ENCODE peak calls at places on chromosomes 16 and 17, in four cellular contexts. One of them, this sample, is unnamed.

GRCh38 chr16:1061769-1062505 is 10.6 kb upstream of the SSTR5 start:
- DNase-seq in CD4-positive, alpha-beta T cell: no peak
- DNase-seq in heart left ventricle: no peak
- DNase-seq in CD8-positive, alpha-beta T cell: no peak
- DNase-seq in this sample: no peak

GRCh38 chr17:51850206-51850605 is 308.3 kb downstream of the CA10 start:
- DNase-seq in CD4-positive, alpha-beta T cell: no peak
- DNase-seq in heart left ventricle: no peak
- DNase-seq in CD8-positive, alpha-beta T cell: no peak
- DNase-seq in this sample: no peak

GRCh38 chr16:521381-522210 is 5.9 kb upstream of the CAPN15 start:
- DNase-seq in heart left ventricle: no peak
- DNase-seq in CD4-positive, alpha-beta T cell: no peak
- DNase-seq in CD8-positive, alpha-beta T cell: no peak
- DNase-seq in this sample: no peak

GRCh38 chr17:27415090-27415795 is 41.0 kb upstream of the KSR1 start:
- DNase-seq in CD8-positive, alpha-beta T cell: no peak
- DNase-seq in heart left ventricle: no peak
- DNase-seq in CD4-positive, alpha-beta T cell: no peak
- DNase-seq in this sample: no peak

GRCh38 chr16:64951681-64952080 is 170.2 kb downstream of the CDH11 start:
- DNase-seq in CD4-positive, alpha-beta T cell: no peak
- DNase-seq in heart left ventricle: no peak
- DNase-seq in CD8-positive, alpha-beta T cell: no peak
- DNase-seq in this sample: no peak

GRCh38 chr17:34979650-34980352 is 511 bp upstream of the LIG3 start:
- DNase-seq in CD4-positive, alpha-beta T cell: no peak
- DNase-seq in heart left ventricle: no peak
- DNase-seq in CD8-positive, alpha-beta T cell: no peak
- DNase-seq in this sample: no peak

GRCh38 chr17:64661981-64662773 is at the start of gene SMURF2:
- DNase-seq in heart left ventricle: peak; percentile 83
- DNase-seq in CD4-positive, alpha-beta T cell: peak; percentile 76
- DNase-seq in CD8-positive, alpha-beta T cell: peak; percentile 79
- DNase-seq in this sample: peak; percentile 98

GRCh38 chr17:27974045-27974436 is 68.4 kb upstream of the NLK start:
- DNase-seq in CD8-positive, alpha-beta T cell: no peak
- DNase-seq in heart left ventricle: no peak
- DNase-seq in CD4-positive, alpha-beta T cell: no peak
- DNase-seq in this sample: no peak

GRCh38 chr17:28379814-28380571 is 8.5 kb downstream of the SARM1 start:
- DNase-seq in heart left ventricle: no peak
- DNase-seq in CD8-positive, alpha-beta T cell: no peak
- DNase-seq in CD4-positive, alpha-beta T cell: no peak
- DNase-seq in this sample: no peak

GRCh38 chr17:42365136-42365535 is 23.1 kb downstream of the STAT3 start:
- DNase-seq in CD4-positive, alpha-beta T cell: no peak
- DNase-seq in CD8-positive, alpha-beta T cell: no peak
- DNase-seq in heart left ventricle: no peak
- DNase-seq in this sample: no peak

GRCh38 chr16:54568897-54569807 is 282.6 kb upstream of the IRX3 start:
- DNase-seq in CD4-positive, alpha-beta T cell: no peak
- DNase-seq in heart left ventricle: no peak
- DNase-seq in CD8-positive, alpha-beta T cell: no peak
- DNase-seq in this sample: no peak

GRCh38 chr16:57477531-57478202 is 8.6 kb downstream of the DOK4 start:
- DNase-seq in CD8-positive, alpha-beta T cell: no peak
- DNase-seq in heart left ventricle: no peak
- DNase-seq in CD4-positive, alpha-beta T cell: no peak
- DNase-seq in this sample: no peak

GRCh38 chr16:49552273-49552928 is 178.8 kb downstream of the C16orf78 start:
- DNase-seq in heart left ventricle: no peak
- DNase-seq in CD4-positive, alpha-beta T cell: no peak
- DNase-seq in CD8-positive, alpha-beta T cell: no peak
- DNase-seq in this sample: no peak

GRCh38 chr17:37648555-37648954 is 5.3 kb upstream of the DDX52 start:
- DNase-seq in heart left ventricle: no peak
- DNase-seq in CD4-positive, alpha-beta T cell: no peak
- DNase-seq in CD8-positive, alpha-beta T cell: no peak
- DNase-seq in this sample: no peak

GRCh38 chr16:15457390-15457789 is 23.0 kb downstream of the BMERB1 start:
- DNase-seq in CD8-positive, alpha-beta T cell: no peak
- DNase-seq in CD4-positive, alpha-beta T cell: no peak
- DNase-seq in heart left ventricle: no peak
- DNase-seq in this sample: no peak

GRCh38 chr16:68361485-68361884 is 50.7 kb downstream of the PRMT7 start:
- DNase-seq in CD4-positive, alpha-beta T cell: no peak
- DNase-seq in heart left ventricle: no peak
- DNase-seq in CD8-positive, alpha-beta T cell: no peak
- DNase-seq in this sample: no peak

GRCh38 chr17:36934759-36935630 is 2.3 kb upstream of the LHX1 start:
- DNase-seq in CD4-positive, alpha-beta T cell: no peak
- DNase-seq in heart left ventricle: no peak
- DNase-seq in CD8-positive, alpha-beta T cell: no peak
- DNase-seq in this sample: peak; percentile 51

GRCh38 chr17:40025991-40026815 is 11.0 kb downstream of the CSF3 start:
- DNase-seq in CD4-positive, alpha-beta T cell: peak; percentile 51
- DNase-seq in heart left ventricle: no peak
- DNase-seq in CD8-positive, alpha-beta T cell: peak; percentile 38
- DNase-seq in this sample: no peak

GRCh38 chr17:42895185-42895555 is 5.4 kb upstream of the G6PC1 start:
- DNase-seq in heart left ventricle: peak; percentile 67
- DNase-seq in CD4-positive, alpha-beta T cell: no peak
- DNase-seq in CD8-positive, alpha-beta T cell: no peak
- DNase-seq in this sample: no peak

GRCh38 chr17:77881545-77881944 is 77.0 kb upstream of the TNRC6C start:
- DNase-seq in heart left ventricle: peak; percentile 94
- DNase-seq in CD8-positive, alpha-beta T cell: peak; percentile 81
- DNase-seq in CD4-positive, alpha-beta T cell: peak; percentile 59
- DNase-seq in this sample: peak; percentile 94

GRCh38 chr16:1535391-1536291 is 2.2 kb downstream of the TMEM204 start:
- DNase-seq in CD4-positive, alpha-beta T cell: peak; percentile 28
- DNase-seq in CD8-positive, alpha-beta T cell: peak; percentile 37
- DNase-seq in heart left ventricle: no peak
- DNase-seq in this sample: peak; percentile 25

GRCh38 chr17:81636505-81637288 is at the start of the genes NPLOC4 and TSPAN10:
- DNase-seq in heart left ventricle: peak; percentile 86
- DNase-seq in CD8-positive, alpha-beta T cell: peak; percentile 82
- DNase-seq in CD4-positive, alpha-beta T cell: peak; percentile 74
- DNase-seq in this sample: peak; percentile 99

GRCh38 chr17:57195790-57196460 is 60.4 kb upstream of the MSI2 start:
- DNase-seq in CD4-positive, alpha-beta T cell: no peak
- DNase-seq in heart left ventricle: no peak
- DNase-seq in CD8-positive, alpha-beta T cell: no peak
- DNase-seq in this sample: no peak

GRCh38 chr16:8905168-8905762 is 23.1 kb downstream of the LITAFD start:
- DNase-seq in CD4-positive, alpha-beta T cell: no peak
- DNase-seq in CD8-positive, alpha-beta T cell: no peak
- DNase-seq in heart left ventricle: no peak
- DNase-seq in this sample: no peak

GRCh38 chr17:27466376-27466747 is 10.1 kb downstream of the KSR1 start:
- DNase-seq in heart left ventricle: no peak
- DNase-seq in CD4-positive, alpha-beta T cell: no peak
- DNase-seq in CD8-positive, alpha-beta T cell: peak; percentile 23
- DNase-seq in this sample: no peak

GRCh38 chr17:61737820-61738219 is 125.5 kb downstream of the BRIP1 start:
- DNase-seq in heart left ventricle: no peak
- DNase-seq in CD8-positive, alpha-beta T cell: no peak
- DNase-seq in CD4-positive, alpha-beta T cell: no peak
- DNase-seq in this sample: no peak

GRCh38 chr17:7716901-7717755 is at the start of gene DNAH2:
- DNase-seq in CD4-positive, alpha-beta T cell: no peak
- DNase-seq in heart left ventricle: peak; percentile 79
- DNase-seq in CD8-positive, alpha-beta T cell: peak; percentile 25
- DNase-seq in this sample: peak; percentile 77

GRCh38 chr17:73283841-73284282 is 22.2 kb upstream of the CPSF4L start:
- DNase-seq in CD8-positive, alpha-beta T cell: no peak
- DNase-seq in CD4-positive, alpha-beta T cell: no peak
- DNase-seq in heart left ventricle: no peak
- DNase-seq in this sample: no peak

GRCh38 chr16:28531777-28532744 is 6.7 kb downstream of the NUPR1 start:
- DNase-seq in CD4-positive, alpha-beta T cell: no peak
- DNase-seq in heart left ventricle: peak; percentile 87
- DNase-seq in CD8-positive, alpha-beta T cell: no peak
- DNase-seq in this sample: no peak

GRCh38 chr16:83843657-83844056 is 35.9 kb downstream of the HSBP1 start:
- DNase-seq in CD8-positive, alpha-beta T cell: no peak
- DNase-seq in CD4-positive, alpha-beta T cell: no peak
- DNase-seq in heart left ventricle: no peak
- DNase-seq in this sample: no peak

GRCh38 chr16:83851473-83851872 is 43.7 kb downstream of the HSBP1 start:
- DNase-seq in CD4-positive, alpha-beta T cell: no peak
- DNase-seq in heart left ventricle: no peak
- DNase-seq in CD8-positive, alpha-beta T cell: no peak
- DNase-seq in this sample: no peak

GRCh38 chr16:83849434-83849833 is 41.7 kb downstream of the HSBP1 start:
- DNase-seq in heart left ventricle: no peak
- DNase-seq in CD4-positive, alpha-beta T cell: no peak
- DNase-seq in CD8-positive, alpha-beta T cell: no peak
- DNase-seq in this sample: no peak

GRCh38 chr16:83845263-83845662 is 37.5 kb downstream of the HSBP1 start:
- DNase-seq in heart left ventricle: no peak
- DNase-seq in CD8-positive, alpha-beta T cell: no peak
- DNase-seq in CD4-positive, alpha-beta T cell: no peak
- DNase-seq in this sample: no peak

DNA sequence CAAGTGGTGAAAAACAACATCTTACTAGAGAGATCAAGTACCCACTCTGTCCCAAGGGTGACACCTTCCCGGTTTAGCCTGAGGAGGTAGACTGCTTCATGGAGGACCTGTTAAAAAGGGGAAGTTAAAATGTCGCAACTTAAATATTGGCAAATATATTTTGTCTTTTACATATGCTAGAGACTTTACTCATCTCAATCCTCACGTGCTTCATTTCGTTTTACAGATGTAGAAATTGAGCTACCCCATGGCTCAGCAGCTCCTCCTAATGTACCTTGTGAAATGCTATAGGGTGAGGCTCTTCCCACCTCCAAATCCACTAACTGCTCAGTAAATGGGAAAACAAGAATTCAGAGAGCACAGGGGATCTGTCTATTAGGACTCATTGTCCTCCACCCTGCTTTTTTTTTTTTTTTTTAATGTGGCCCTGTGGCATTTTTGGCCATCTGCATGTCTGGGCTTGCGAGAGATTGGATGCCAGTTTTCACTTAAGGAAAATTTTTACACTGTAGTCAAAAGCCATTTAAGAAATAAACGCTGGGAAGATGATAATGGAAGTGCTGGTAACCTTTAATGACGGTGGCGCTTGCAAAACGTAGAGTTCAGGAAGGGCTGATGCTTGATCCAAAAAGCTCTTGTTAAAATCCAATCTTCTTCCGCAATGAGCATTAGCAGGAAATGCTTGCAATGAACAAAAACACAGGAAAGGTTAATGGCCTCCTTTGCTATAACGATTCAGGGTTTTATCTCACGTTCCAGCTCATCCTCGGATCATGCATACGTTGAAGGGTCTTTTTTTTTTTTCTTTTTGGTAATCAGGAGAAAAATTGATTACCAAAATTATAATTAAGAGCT is 39.8 kb downstream of the HSBP1 start:
- DNase-seq in heart left ventricle: no peak
- DNase-seq in CD8-positive, alpha-beta T cell: no peak
- DNase-seq in CD4-positive, alpha-beta T cell: no peak
- DNase-seq in this sample: no peak
- TF ChIP-seq CTCF in heart left ventricle: no peak
- TF ChIP-seq CTCF in CD8-positive, alpha-beta T cell: no peak
- TF ChIP-seq CTCF in CD4-positive, alpha-beta T cell: no peak
- TF ChIP-seq CTCF in this sample: no peak

GRCh38 chr17:17847726-17848125 is 10.9 kb upstream of the SREBF1 start:
- DNase-seq in heart left ventricle: no peak
- DNase-seq in CD8-positive, alpha-beta T cell: no peak
- DNase-seq in CD4-positive, alpha-beta T cell: no peak
- DNase-seq in this sample: no peak

GRCh38 chr17:17847102-17847501 is 10.3 kb upstream of the SREBF1 start:
- DNase-seq in heart left ventricle: no peak
- DNase-seq in CD4-positive, alpha-beta T cell: no peak
- DNase-seq in CD8-positive, alpha-beta T cell: no peak
- DNase-seq in this sample: no peak

GRCh38 chr17:17849863-17850373 is 13.1 kb upstream of the SREBF1 start:
- DNase-seq in CD4-positive, alpha-beta T cell: peak; percentile 39
- DNase-seq in heart left ventricle: peak; percentile 61
- DNase-seq in CD8-positive, alpha-beta T cell: peak; percentile 72
- DNase-seq in this sample: peak; percentile 76

GRCh38 chr17:17849147-17849820 is 12.5 kb upstream of the SREBF1 start:
- DNase-seq in CD4-positive, alpha-beta T cell: peak; percentile 64
- DNase-seq in heart left ventricle: peak; percentile 84
- DNase-seq in CD8-positive, alpha-beta T cell: peak; percentile 85
- DNase-seq in this sample: peak; percentile 34

DNA sequence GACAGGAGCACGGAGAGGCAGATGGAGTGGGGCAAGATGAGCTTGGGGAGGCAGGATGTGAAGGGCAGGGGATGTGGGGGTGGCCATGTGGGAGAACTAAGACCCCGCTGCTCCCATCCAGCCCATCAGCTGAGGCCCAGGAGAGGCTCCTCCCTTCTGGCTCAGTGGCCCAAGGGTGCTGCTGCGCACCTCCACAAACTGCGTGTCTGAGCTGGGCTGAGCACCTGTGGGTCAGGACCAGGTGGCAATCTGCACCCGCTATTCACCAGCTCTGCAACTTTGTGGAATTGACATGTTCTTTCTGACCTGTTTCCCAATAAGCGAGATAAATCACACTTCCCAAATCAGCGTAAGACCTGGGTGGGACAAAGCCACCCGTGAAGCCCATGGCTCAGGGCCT is 11.5 kb upstream of the SREBF1 start:
- DNase-seq in CD8-positive, alpha-beta T cell: no peak
- DNase-seq in heart left ventricle: no peak
- DNase-seq in CD4-positive, alpha-beta T cell: no peak
- DNase-seq in this sample: no peak
- TF ChIP-seq CTCF in CD8-positive, alpha-beta T cell: no peak
- TF ChIP-seq CTCF in heart left ventricle: no peak
- TF ChIP-seq CTCF in CD4-positive, alpha-beta T cell: no peak
- TF ChIP-seq CTCF in this sample: no peak

GRCh38 chr16:70612931-70613330 is 33.4 kb upstream of the IL34 start:
- DNase-seq in CD4-positive, alpha-beta T cell: no peak
- DNase-seq in heart left ventricle: no peak
- DNase-seq in CD8-positive, alpha-beta T cell: no peak
- DNase-seq in this sample: no peak
- TF ChIP-seq CTCF in CD4-positive, alpha-beta T cell: no peak
- TF ChIP-seq CTCF in heart left ventricle: no peak
- TF ChIP-seq CTCF in CD8-positive, alpha-beta T cell: no peak
- TF ChIP-seq CTCF in this sample: no peak

DNA sequence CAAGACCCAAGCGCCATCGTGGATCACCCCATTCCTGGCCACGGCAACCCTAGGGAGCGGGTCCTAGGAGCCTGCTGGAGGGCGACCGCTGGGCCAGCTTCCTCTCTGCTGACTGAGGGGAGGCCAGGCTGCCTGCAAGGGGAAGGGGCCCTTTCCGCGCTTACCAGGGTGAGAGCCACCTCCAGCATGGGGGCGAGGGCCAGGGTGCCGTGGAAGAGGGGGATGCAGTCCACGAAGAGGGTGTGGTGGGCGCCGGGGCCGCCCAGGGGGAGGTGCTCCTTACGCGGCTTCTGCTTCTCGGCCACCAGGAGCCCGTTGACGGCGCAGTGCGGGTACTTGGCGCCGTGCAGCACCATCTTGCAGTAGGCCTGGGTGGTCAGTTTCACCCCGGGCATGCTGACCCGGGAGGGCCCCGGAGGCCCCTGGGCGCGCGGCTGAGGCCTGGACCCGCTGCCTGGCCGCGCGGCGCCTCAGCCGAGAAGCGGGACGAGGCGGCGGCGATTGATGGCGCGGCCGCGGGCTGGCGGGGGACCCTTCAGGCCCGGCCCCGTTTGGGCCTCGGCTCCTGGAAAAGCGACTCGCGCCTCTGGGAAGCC is 345 bp downstream of the EMC8 start:
- DNase-seq in CD4-positive, alpha-beta T cell: no peak
- DNase-seq in CD8-positive, alpha-beta T cell: peak; percentile 26
- DNase-seq in heart left ventricle: peak; percentile 45
- DNase-seq in this sample: peak; percentile 68
- TF ChIP-seq CTCF in CD4-positive, alpha-beta T cell: no peak
- TF ChIP-seq CTCF in CD8-positive, alpha-beta T cell: no peak
- TF ChIP-seq CTCF in heart left ventricle: no peak
- TF ChIP-seq CTCF in this sample: no peak

This sample was measured in GM20000.